ENCODE peak calls at places on chromosomes 5 and 9, in four cellular contexts. R, D, Z and F are unnamed samples.

GRCh38 chr5:32100230-32100629 is 73.9 kb downstream of the GOLPH3 start:
- ATAC-seq in R (no peak), D (no peak), Z (no peak), F (no peak)

GRCh38 chr5:53037141-53037859 is 48.1 kb downstream of the ITGA2 start:
- ATAC-seq in R (no peak), D (no peak), Z (no peak), F (no peak)

GRCh38 chr5:137598341-137598740 is 99.2 kb upstream of the SPOCK1 start:
- ATAC-seq in R (no peak), D (no peak), Z (no peak), F (no peak)

GRCh38 chr5:82821978-82822927 is 254.9 kb downstream of the TMEM167A start:
- ATAC-seq in R (no peak), D (no peak), Z (no peak), F (no peak)

GRCh38 chr5:37198842-37199241 is 50.3 kb downstream of the CPLANE1 start:
- ATAC-seq in R (no peak), D (no peak), Z (no peak), F (no peak)

GRCh38 chr9:90053027-90053426 is 448.2 kb downstream of the GADD45G start:
- ATAC-seq in R (no peak), D (no peak), Z (no peak), F (no peak)

GRCh38 chr5:112915831-112916230 is 6.2 kb downstream of the REEP5 start:
- ATAC-seq in R (no peak), D (peak), Z (peak), F (no peak)

GRCh38 chr9:83167126-83167525 is 104.2 kb upstream of the RASEF start:
- ATAC-seq in R (no peak), D (no peak), Z (no peak), F (no peak)

GRCh38 chr9:129053020-129053419 is 16.6 kb downstream of the MIGA2 start:
- ATAC-seq in R (no peak), D (no peak), Z (no peak), F (no peak)

GRCh38 chr5:79295096-79295495 is 59.2 kb downstream of the JMY start:
- ATAC-seq in R (no peak), D (no peak), Z (no peak), F (no peak)

GRCh38 chr9:84667571-84668203 is 1.8 kb upstream of the NTRK2 start:
- ATAC-seq in R (peak), D (no peak), Z (no peak), F (no peak)

GRCh38 chr9:89999176-89999533 is 394.3 kb downstream of the GADD45G start:
- ATAC-seq in R (no peak), D (peak), Z (no peak), F (no peak)

GRCh38 chr9:125644819-125645507 is 62.0 kb downstream of the MAPKAP1 start:
- ATAC-seq in R (peak), D (no peak), Z (peak), F (no peak)

GRCh38 chr9:116901260-116901659 is 214.2 kb downstream of the TRIM32 start:
- ATAC-seq in R (no peak), D (no peak), Z (no peak), F (no peak)

GRCh38 chr5:52469420-52469819 is 318.3 kb upstream of the ITGA1 start:
- ATAC-seq in R (no peak), D (peak), Z (peak), F (no peak)

GRCh38 chr9:257957-258356 is 43.3 kb downstream of the DOCK8 start:
- ATAC-seq in R (no peak), D (no peak), Z (no peak), F (no peak)

GRCh38 chr5:135955525-135955924 is 742 bp upstream of the LECT2 start:
- ATAC-seq in R (no peak), D (no peak), Z (no peak), F (peak)

GRCh38 chr9:21324040-21324439 is 11.2 kb downstream of the KLHL9 start:
- ATAC-seq in R (no peak), D (no peak), Z (no peak), F (no peak)

GRCh38 chr5:172840077-172840777 is 6.2 kb downstream of the ERGIC1 start:
- ATAC-seq in R (no peak), D (no peak), Z (no peak), F (no peak)

GRCh38 chr5:55694152-55694830 is 17.8 kb downstream of the SLC38A9 start:
- ATAC-seq in R (no peak), D (no peak), Z (no peak), F (no peak)

GRCh38 chr5:152144556-152144955 is 219.9 kb upstream of the GLRA1 start:
- ATAC-seq in R (no peak), D (no peak), Z (no peak), F (no peak)

GRCh38 chr9:131728546-131728910 is 11.3 kb downstream of the RAPGEF1 start:
- ATAC-seq in R (peak), D (peak), Z (peak), F (no peak)

GRCh38 chr9:116476935-116477381 is 210.1 kb upstream of the TRIM32 start:
- ATAC-seq in R (no peak), D (no peak), Z (no peak), F (no peak)

GRCh38 chr5:66848749-66849641 is 252.8 kb downstream of the MAST4 start:
- ATAC-seq in R (no peak), D (no peak), Z (no peak), F (no peak)

GRCh38 chr5:65722575-65723424 is 795 bp downstream of the NLN start:
- ATAC-seq in R (no peak), D (no peak), Z (no peak), F (no peak)

GRCh38 chr5:126720369-126720768 is 56.6 kb upstream of the LMNB1 start:
- ATAC-seq in R (no peak), D (no peak), Z (no peak), F (no peak)

GRCh38 chr5:68141494-68141893 is 74.1 kb upstream of the PIK3R1 start:
- ATAC-seq in R (peak), D (peak), Z (peak), F (peak)

GRCh38 chr5:6590581-6590980 is 42.3 kb downstream of the NSUN2 start:
- ATAC-seq in R (no peak), D (no peak), Z (no peak), F (no peak)

GRCh38 chr5:174828786-174829510 is 104.6 kb downstream of the MSX2 start:
- ATAC-seq in R (no peak), D (no peak), Z (no peak), F (no peak)

GRCh38 chr5:134566181-134566740 is 40.8 kb downstream of the JADE2 start:
- ATAC-seq in R (no peak), D (no peak), Z (no peak), F (no peak)

GRCh38 chr5:45623855-45624254 is 72.3 kb downstream of the HCN1 start:
- ATAC-seq in R (no peak), D (no peak), Z (no peak), F (no peak)

GRCh38 chr9:99336005-99336404 is 113.9 kb downstream of the SEC61B start:
- ATAC-seq in R (no peak), D (no peak), Z (no peak), F (no peak)

GRCh38 chr5:10662661-10663245 is 98.3 kb downstream of the DAP start:
- ATAC-seq in R (no peak), D (no peak), Z (no peak), F (no peak)

GRCh38 chr9:73151653-73152382 is at the start of gene ANXA1:
- ATAC-seq in R (no peak), D (no peak), Z (peak), F (no peak)

GRCh38 chr9:33431420-33431819 is 16.0 kb downstream of the AQP3 start:
- ATAC-seq in R (no peak), D (no peak), Z (no peak), F (no peak)

GRCh38 chr5:39161578-39161977 is 57.8 kb downstream of the FYB1 start:
- ATAC-seq in R (no peak), D (no peak), Z (no peak), F (no peak)

GRCh38 chr5:98795243-98795642 is 21.8 kb downstream of the RGMB start:
- ATAC-seq in R (no peak), D (no peak), Z (no peak), F (no peak)